ENCODE peak calls at places on chromosomes 3 and 15, in four cellular contexts. R is CD8-positive, alpha-beta T cell; X is H9; O is PC-3. Y is an unnamed sample.

GRCh38 chr3:31234143-31234542 is 298.6 kb upstream of the STT3B start:
- DNase-seq in R (no peak), X (no peak), O (no peak), Y (no peak)

GRCh38 chr15:44427756-44428724 is 611 bp downstream of the CTDSPL2 start:
- DNase-seq in R (no peak), X (no peak), O (peak), Y (no peak)

GRCh38 chr3:171565671-171566070 is 105.5 kb upstream of the TNIK start:
- DNase-seq in R (no peak), X (no peak), O (peak), Y (no peak)

GRCh38 chr3:62587579-62588031 is 214.3 kb upstream of the FEZF2 start:
- DNase-seq in R (no peak), X (no peak), O (peak), Y (no peak)

GRCh38 chr3:90184861-90185260 is 1077.4 kb downstream of the EPHA3 start:
- DNase-seq in R (no peak), X (no peak), O (peak), Y (no peak)

GRCh38 chr15:55250951-55251350 is 38.7 kb downstream of the RAB27A start:
- DNase-seq in R (no peak), X (no peak), O (no peak), Y (no peak)

GRCh38 chr3:46461971-46462910 is 2.5 kb downstream of the LTF start:
- DNase-seq in R (no peak), X (peak), O (peak), Y (peak)

GRCh38 chr3:15292765-15293522 is 39.4 kb downstream of the SH3BP5 start:
- DNase-seq in R (no peak), X (no peak), O (no peak), Y (no peak)

GRCh38 chr3:179000144-179000543 is 71.5 kb downstream of the ZMAT3 start:
- DNase-seq in R (no peak), X (no peak), O (peak), Y (no peak)

GRCh38 chr3:137765310-137766033 is 1.4 kb downstream of the SOX14 start:
- DNase-seq in R (no peak), X (peak), O (no peak), Y (no peak)

GRCh38 chr3:96007650-96008195 is 806.7 kb upstream of the EPHA6 start:
- DNase-seq in R (no peak), X (no peak), O (no peak), Y (no peak)

GRCh38 chr3:132486086-132486485 is 68.8 kb downstream of the DNAJC13 start:
- DNase-seq in R (no peak), X (no peak), O (no peak), Y (no peak)

GRCh38 chr3:139718415-139718814 is 40.6 kb upstream of the NMNAT3 start:
- DNase-seq in R (no peak), X (peak), O (peak), Y (no peak)

DNA sequence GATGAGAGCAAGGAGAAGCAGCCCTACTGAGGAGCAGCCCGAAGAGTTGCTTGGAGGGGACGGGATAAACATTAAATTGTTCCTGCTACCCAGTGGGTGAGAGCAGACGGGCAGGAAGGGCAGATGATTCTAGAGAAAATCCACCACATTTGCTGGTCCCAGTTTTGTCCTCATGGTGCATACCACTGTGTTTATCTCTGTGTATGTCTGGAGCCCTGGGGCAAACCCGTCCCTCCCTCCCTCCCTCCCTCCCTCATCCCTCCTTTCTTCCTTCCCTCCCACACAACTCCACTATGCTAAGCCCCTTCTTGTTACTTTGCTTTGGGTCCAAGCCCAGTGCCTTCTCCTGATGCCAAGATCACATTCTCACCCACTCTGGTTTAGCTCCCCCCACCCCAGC is 194.9 kb downstream of the ATP10A start:
- DNase-seq in R (no peak), X (no peak), O (no peak), Y (no peak)
- TF ChIP-seq CTCF in R (no peak), X (no peak), O (no peak), Y (no peak)

GRCh38 chr15:28005004-28005527 is 94.0 kb downstream of the OCA2 start:
- DNase-seq in R (no peak), X (no peak), O (no peak), Y (no peak)

GRCh38 chr15:28004143-28005003 is 94.7 kb downstream of the OCA2 start:
- DNase-seq in R (no peak), X (no peak), O (no peak), Y (peak)

GRCh38 chr15:28002867-28003266 is 96.2 kb downstream of the OCA2 start:
- DNase-seq in R (no peak), X (no peak), O (no peak), Y (peak)

GRCh38 chr15:28003302-28004037 is 95.6 kb downstream of the OCA2 start:
- DNase-seq in R (no peak), X (no peak), O (no peak), Y (peak)

DNA sequence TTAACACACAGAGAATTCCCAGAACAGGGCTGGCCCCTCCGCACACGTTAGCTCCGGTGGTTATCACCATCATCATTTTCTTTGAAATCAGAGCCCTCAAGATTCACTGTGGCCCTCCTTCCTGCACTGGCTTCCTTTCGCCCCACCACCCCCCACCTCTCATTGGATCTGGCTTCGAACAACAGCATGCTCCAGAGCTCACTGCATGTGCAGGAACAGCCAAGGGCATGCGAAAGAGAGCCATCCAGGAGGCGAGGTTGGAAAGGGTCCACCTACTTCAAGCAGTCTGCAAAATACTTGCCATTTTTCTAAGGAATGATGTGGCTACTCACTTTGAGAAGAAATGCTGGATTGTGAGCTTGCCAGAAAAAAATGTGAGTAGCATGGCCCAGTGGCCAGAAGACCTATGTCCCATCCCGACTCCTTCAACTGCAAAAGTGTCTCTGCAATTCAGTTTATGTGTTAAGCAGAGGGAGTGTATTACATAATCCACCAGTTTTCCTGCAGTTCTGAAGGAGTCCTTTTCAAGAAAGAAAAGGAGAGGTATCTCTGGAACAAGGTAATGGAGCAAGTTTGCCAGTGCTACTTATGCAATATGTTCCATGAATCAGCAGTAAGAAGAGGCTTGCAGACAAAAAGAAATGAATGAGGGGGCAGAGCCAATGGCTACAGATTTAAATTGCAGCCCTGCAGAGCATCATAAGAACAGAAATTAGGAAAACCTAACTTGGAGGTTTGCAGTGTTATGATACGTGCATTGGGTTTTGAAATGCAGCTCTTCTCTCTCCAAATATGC is 92.8 kb downstream of the OCA2 start:
- DNase-seq in R (no peak), X (no peak), O (no peak), Y (no peak)
- TF ChIP-seq CTCF in R (no peak), X (no peak), O (no peak), Y (no peak)

GRCh38 chr3:143763568-143764162 is 84.6 kb downstream of the SLC9A9 start:
- DNase-seq in R (no peak), X (no peak), O (peak), Y (no peak)
- TF ChIP-seq CTCF in R (peak), X (peak), O (peak), Y (peak)

GRCh38 chr15:84749111-84749991 is 959 bp downstream of the ZNF592 start:
- DNase-seq in R (peak), X (peak), O (peak), Y (no peak)
- TF ChIP-seq CTCF in R (no peak), X (no peak), O (no peak), Y (no peak)

GRCh38 chr15:69265347-69265955 is 33.3 kb upstream of the PAQR5 start:
- DNase-seq in R (no peak), X (no peak), O (peak), Y (no peak)
- TF ChIP-seq CTCF in R (peak), X (peak), O (peak), Y (peak)

DNA sequence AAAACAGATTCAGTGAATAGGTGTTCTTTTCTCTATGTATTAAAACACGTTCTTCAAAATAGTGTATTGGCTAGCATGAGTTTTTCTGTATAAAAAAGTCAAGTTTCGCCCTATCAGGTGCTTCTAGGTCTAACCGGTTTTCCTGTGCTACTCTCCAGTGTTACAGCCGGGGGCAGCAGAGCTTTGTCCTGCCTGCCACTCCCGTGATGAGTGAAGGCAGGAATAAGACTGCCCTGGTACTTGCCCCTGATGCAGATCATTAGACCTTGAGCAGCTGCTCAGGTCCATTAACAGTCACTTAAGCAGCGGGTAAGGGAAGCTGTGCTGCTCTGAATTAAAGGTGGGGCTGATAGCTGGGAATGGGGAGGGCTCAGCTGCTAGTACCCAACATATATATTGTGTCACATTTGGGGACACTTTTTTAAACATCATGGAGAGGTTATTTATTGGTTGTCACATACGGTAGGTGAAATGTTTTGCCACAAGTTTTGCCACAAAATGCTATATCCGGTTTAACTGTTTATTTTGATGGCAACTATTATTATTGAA is 1.3 kb upstream of the UNC13C start:
- DNase-seq in R (no peak), X (peak), O (peak), Y (no peak)
- TF ChIP-seq CTCF in R (no peak), X (peak), O (peak), Y (no peak)

DNA sequence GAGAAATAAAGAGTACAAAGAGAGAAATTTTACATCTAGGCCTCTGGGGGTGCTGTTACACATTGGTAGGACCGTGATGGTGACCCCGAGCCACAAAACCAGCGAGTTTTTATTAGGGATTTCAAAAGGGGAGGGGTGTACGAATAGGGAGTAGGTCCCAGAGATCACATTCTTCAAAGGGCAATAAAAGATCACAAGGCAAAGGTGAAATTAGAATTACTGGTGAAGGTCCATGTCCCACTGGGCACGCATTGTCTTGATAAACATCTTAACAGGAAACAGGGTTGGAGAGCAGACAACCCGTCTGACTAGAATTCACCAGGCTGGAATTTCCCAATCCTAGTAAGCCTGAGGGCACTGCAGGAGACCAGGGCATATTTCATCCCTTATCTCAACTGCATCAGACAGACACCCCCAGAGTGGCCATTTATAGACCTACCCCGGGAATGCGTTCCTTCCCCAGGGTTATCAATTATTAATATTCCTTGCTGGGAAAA is 4.3 kb downstream of the IRAK2 start:
- DNase-seq in R (no peak), X (no peak), O (peak), Y (no peak)
- TF ChIP-seq CTCF in R (no peak), X (peak), O (peak), Y (no peak)

Y was measured in osteocyte.